ENCODE peak calls at places on chromosome 1, in four cellular contexts. B is psoas muscle, I is astrocyte of the spinal cord, H is cardiac fibroblast. V is an unnamed sample.

GRCh38 chr1:216500273-216500967 is 77.2 kb upstream of the USH2A start:
- DNase-seq in B (no peak), I (no peak), H (no peak), V (no peak)

GRCh38 chr1:84164156-84164555 is 20.1 kb downstream of the PRKACB start:
- DNase-seq in B (no peak), I (no peak), H (peak), V (no peak)

GRCh38 chr1:117612517-117613248 is 6.8 kb downstream of the TENT5C start:
- DNase-seq in B (no peak), I (peak), H (peak), V (peak)

GRCh38 chr1:210342986-210343780 is 14.5 kb downstream of the HHAT start:
- DNase-seq in B (no peak), I (no peak), H (no peak), V (no peak)

GRCh38 chr1:31007462-31007991 is 58.0 kb downstream of the PUM1 start:
- DNase-seq in B (no peak), I (peak), H (peak), V (peak)

GRCh38 chr1:201383647-201384405 is 6.3 kb upstream of the TNNT2 start:
- DNase-seq in B (peak), I (peak), H (peak), V (peak)

GRCh38 chr1:166167395-166167922 is 658 bp upstream of the FAM78B start:
- DNase-seq in B (no peak), I (no peak), H (no peak), V (no peak)

GRCh38 chr1:112395261-112395831 is 668 bp upstream of the CTTNBP2NL start:
- DNase-seq in B (no peak), I (no peak), H (peak), V (no peak)

GRCh38 chr1:108190001-108190634 is 10.0 kb downstream of the SLC25A24 start:
- DNase-seq in B (no peak), I (no peak), H (no peak), V (no peak)

DNA sequence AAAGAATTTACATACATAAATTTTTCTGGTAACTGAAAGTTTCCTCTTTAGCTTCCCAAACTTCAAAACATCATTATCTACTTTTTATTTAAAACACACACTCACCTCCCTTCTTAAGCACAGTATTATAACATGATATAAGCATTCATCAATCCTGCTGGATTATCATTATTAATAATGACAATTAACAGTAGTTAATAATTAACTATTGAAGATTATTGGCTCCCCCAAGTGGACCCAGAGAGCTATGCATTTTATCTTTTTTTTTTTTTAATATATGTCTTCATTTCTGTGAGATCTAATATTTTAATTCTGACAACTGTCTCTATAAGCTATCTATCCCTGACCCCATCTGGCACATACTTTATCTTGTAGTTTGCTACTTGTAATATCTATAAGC is 252.1 kb upstream of the CACYBP start:
- DNase-seq in B (no peak), I (no peak), H (no peak), V (no peak)
- TF ChIP-seq CTCF in B (no peak), I (peak), H (no peak), V (peak)

GRCh38 chr1:145978860-145979745 is 14.6 kb downstream of the POLR3GL start:
- DNase-seq in B (peak), I (peak), H (peak), V (peak)
- TF ChIP-seq CTCF in B (peak), I (peak), H (no peak), V (peak)

DNA sequence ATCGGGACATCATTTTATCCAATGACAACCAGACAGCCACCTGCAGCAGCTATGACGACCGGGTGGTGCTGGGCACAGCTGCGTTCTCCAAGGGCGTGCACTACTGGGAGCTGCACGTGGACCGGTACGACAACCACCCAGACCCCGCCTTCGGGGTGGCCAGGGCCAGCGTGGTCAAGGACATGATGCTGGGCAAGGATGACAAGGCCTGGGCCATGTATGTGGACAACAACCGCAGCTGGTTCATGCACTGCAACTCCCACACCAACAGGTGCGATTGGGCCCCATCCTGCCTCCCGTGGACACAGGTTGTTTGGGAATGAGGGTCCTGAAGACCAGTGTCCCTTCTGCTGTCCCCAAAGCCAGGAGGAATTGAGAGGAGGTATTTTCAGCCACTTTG is 32.0 kb upstream of the GNPAT start:
- DNase-seq in B (no peak), I (no peak), H (no peak), V (no peak)
- TF ChIP-seq CTCF in B (no peak), I (no peak), H (no peak), V (no peak)

GRCh38 chr1:167651161-167651693 is 21.2 kb downstream of the RCSD1 start:
- DNase-seq in B (no peak), I (no peak), H (no peak), V (no peak)

GRCh38 chr1:167648252-167648849 is 18.3 kb downstream of the RCSD1 start:
- DNase-seq in B (no peak), I (no peak), H (no peak), V (no peak)

GRCh38 chr1:167654975-167655575 is 25.0 kb downstream of the RCSD1 start:
- DNase-seq in B (no peak), I (no peak), H (peak), V (no peak)

GRCh38 chr1:167648978-167649752 is 19.1 kb downstream of the RCSD1 start:
- DNase-seq in B (no peak), I (no peak), H (peak), V (no peak)

GRCh38 chr1:167650266-167651160 is 20.5 kb downstream of the RCSD1 start:
- DNase-seq in B (no peak), I (no peak), H (no peak), V (no peak)
- TF ChIP-seq CTCF in B (no peak), I (no peak), H (no peak), V (no peak)

GRCh38 chr1:248618119-248618518 is 16.8 kb downstream of the OR2T11 start:
- DNase-seq in B (no peak), I (no peak), H (no peak), V (no peak)

GRCh38 chr1:248625166-248625565 is 9.7 kb downstream of the OR2T11 start:
- DNase-seq in B (no peak), I (no peak), H (no peak), V (no peak)

GRCh38 chr1:248625971-248626370 is 8.9 kb downstream of the OR2T11 start:
- DNase-seq in B (no peak), I (no peak), H (no peak), V (no peak)

GRCh38 chr1:248618878-248619277 is 16.0 kb downstream of the OR2T11 start:
- DNase-seq in B (peak), I (no peak), H (peak), V (peak)

GRCh38 chr1:248622491-248623106 is 12.3 kb downstream of the OR2T11 start:
- DNase-seq in B (no peak), I (no peak), H (peak), V (peak)
- TF ChIP-seq CTCF in B (peak), I (peak), H (peak), V (peak)

GRCh38 chr1:91007092-91007491 is 14.7 kb downstream of the ZNF644 start:
- DNase-seq in B (no peak), I (no peak), H (no peak), V (no peak)

GRCh38 chr1:91007827-91008226 is 14.0 kb downstream of the ZNF644 start:
- DNase-seq in B (no peak), I (no peak), H (no peak), V (no peak)

GRCh38 chr1:91004145-91004544 is 17.7 kb downstream of the ZNF644 start:
- DNase-seq in B (no peak), I (no peak), H (no peak), V (no peak)

GRCh38 chr1:91005285-91005684 is 16.6 kb downstream of the ZNF644 start:
- DNase-seq in B (no peak), I (no peak), H (no peak), V (no peak)

GRCh38 chr1:91006113-91006908 is 15.5 kb downstream of the ZNF644 start:
- DNase-seq in B (no peak), I (no peak), H (no peak), V (no peak)
- TF ChIP-seq CTCF in B (no peak), I (no peak), H (no peak), V (no peak)

DNA sequence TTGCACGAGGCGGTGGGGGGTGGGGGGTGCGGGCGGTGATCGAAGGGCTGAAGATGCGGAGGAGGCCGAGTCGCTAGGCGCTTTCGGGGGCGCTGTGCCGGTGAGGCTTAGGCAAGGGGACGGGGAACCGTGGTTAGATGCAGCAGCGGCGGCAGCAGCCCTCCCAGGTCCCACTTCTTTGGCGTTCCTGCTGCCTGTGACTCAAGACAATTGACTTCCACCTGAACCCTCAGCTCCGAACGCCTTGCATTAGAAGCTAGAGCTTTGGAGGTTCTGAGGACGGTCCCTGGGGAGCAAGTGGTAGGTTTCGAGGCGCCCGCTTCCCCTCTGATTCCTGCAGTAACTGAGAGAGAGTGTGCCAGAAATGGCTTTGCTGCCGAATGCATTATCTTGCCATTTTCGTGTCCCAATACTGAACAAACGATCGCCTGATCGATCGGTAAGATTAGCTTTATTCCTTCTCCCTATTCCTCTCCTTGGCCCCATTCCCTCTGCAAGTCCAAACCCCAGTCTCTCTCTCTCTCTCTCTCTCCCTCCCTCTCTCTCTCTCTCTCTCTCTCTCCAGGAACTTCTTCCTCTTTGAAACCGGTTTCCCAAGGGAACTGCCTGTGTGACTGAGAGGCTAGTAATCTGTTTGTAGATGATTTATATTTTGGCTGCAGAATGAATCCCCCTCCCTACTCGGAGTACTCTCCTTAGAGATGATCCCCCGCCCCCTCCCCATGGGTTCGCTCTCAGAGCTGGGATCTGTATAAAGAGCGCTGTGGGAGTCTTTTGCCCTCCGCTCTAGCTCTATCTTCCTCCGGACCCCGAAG is 736 bp upstream of the BRINP3 start:
- DNase-seq in B (no peak), I (peak), H (peak), V (no peak)
- TF ChIP-seq CTCF in B (no peak), I (no peak), H (no peak), V (no peak)

GRCh38 chr1:12031039-12031980 is 12.0 kb downstream of the MIIP start:
- DNase-seq in B (peak), I (no peak), H (peak), V (no peak)
- TF ChIP-seq CTCF in B (peak), I (peak), H (peak), V (peak)

GRCh38 chr1:235993652-235994051 is 71.2 kb downstream of the NID1 start:
- DNase-seq in B (no peak), I (no peak), H (no peak), V (no peak)

GRCh38 chr1:235992346-235992745 is 72.5 kb downstream of the NID1 start:
- DNase-seq in B (no peak), I (no peak), H (no peak), V (no peak)

GRCh38 chr1:235992868-235993267 is 72.0 kb downstream of the NID1 start:
- DNase-seq in B (no peak), I (no peak), H (no peak), V (no peak)

GRCh38 chr1:235989105-235989504 is 75.8 kb downstream of the NID1 start:
- DNase-seq in B (no peak), I (no peak), H (no peak), V (no peak)

DNA sequence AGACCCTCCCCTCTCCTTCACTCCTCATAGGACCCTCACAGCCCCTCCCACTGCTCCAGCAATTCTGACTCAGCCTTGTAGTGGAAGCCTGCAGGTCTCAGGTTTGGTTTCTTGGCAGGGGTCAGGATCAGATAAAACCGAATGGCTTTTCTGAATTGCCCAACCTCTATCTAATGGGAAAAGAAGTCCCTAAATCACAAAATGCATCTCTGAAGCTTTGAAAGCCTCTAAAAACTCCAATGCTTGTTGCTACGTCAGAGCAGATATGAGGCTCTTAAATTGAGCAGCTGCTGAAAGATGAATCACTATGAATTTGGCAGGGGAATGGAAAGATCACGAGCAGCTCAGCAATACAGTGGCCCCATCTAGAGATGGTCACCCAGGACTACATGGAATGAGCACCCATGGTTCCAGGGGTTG is 74.5 kb downstream of the NID1 start:
- DNase-seq in B (no peak), I (no peak), H (peak), V (peak)
- TF ChIP-seq CTCF in B (no peak), I (no peak), H (peak), V (no peak)

V was measured in HFFc6.